ENCODE peak calls at places on chromosomes 4 and X, in four cellular contexts. One of them, this sample, is unnamed.

GRCh38 chr4:185456131-185456530 is 15.4 kb downstream of the CCDC110 start:
- DNase-seq in spleen: no peak
- DNase-seq in WTC11: no peak
- DNase-seq in nephron progenitor cell: no peak
- DNase-seq in this sample: no peak

GRCh38 chr4:182628000-182628399 is 289.2 kb downstream of the DCTD start:
- DNase-seq in spleen: no peak
- DNase-seq in WTC11: no peak
- DNase-seq in nephron progenitor cell: no peak
- DNase-seq in this sample: no peak

GRCh38 chrX:41148553-41148952 is 63.3 kb downstream of the USP9X start:
- DNase-seq in spleen: no peak
- DNase-seq in WTC11: no peak
- DNase-seq in nephron progenitor cell: no peak
- DNase-seq in this sample: no peak

GRCh38 chr4:87498446-87498900 is 30.7 kb downstream of the SPARCL1 start:
- DNase-seq in spleen: no peak
- DNase-seq in WTC11: no peak
- DNase-seq in nephron progenitor cell: no peak
- DNase-seq in this sample: no peak

GRCh38 chrX:51742586-51742985 is 656 bp upstream of the GSPT2 start:
- DNase-seq in spleen: no peak
- DNase-seq in WTC11: peak
- DNase-seq in nephron progenitor cell: no peak
- DNase-seq in this sample: no peak

GRCh38 chr4:80107374-80107773 is 34.3 kb upstream of the ANTXR2 start:
- DNase-seq in spleen: no peak
- DNase-seq in WTC11: no peak
- DNase-seq in nephron progenitor cell: no peak
- DNase-seq in this sample: no peak

GRCh38 chr4:76683154-76683553 is 214.8 kb downstream of the SOWAHB start:
- DNase-seq in spleen: no peak
- DNase-seq in WTC11: no peak
- DNase-seq in nephron progenitor cell: no peak
- DNase-seq in this sample: no peak

GRCh38 chr4:85029453-85029852 is 63.0 kb upstream of the WDFY3 start:
- DNase-seq in spleen: no peak
- DNase-seq in WTC11: no peak
- DNase-seq in nephron progenitor cell: no peak
- DNase-seq in this sample: no peak

GRCh38 chr4:150206981-150207380 is 128.7 kb downstream of the DCLK2 start:
- DNase-seq in spleen: no peak
- DNase-seq in WTC11: no peak
- DNase-seq in nephron progenitor cell: no peak
- DNase-seq in this sample: no peak

GRCh38 chr4:10403633-10404445 is 53.4 kb downstream of the ZNF518B start:
- DNase-seq in spleen: no peak
- DNase-seq in WTC11: no peak
- DNase-seq in nephron progenitor cell: no peak
- DNase-seq in this sample: no peak

GRCh38 chr4:119526786-119527550 is 101.6 kb downstream of the PDE5A start:
- DNase-seq in spleen: no peak
- DNase-seq in WTC11: no peak
- DNase-seq in nephron progenitor cell: no peak
- DNase-seq in this sample: no peak

GRCh38 chr4:123304151-123305021 is 92.2 kb upstream of the SPRY1 start:
- DNase-seq in spleen: no peak
- DNase-seq in WTC11: peak
- DNase-seq in nephron progenitor cell: peak
- DNase-seq in this sample: no peak

GRCh38 chrX:30153881-30154260 is 61.5 kb upstream of the MAGEB2 start:
- DNase-seq in spleen: no peak
- DNase-seq in WTC11: no peak
- DNase-seq in nephron progenitor cell: no peak
- DNase-seq in this sample: no peak

GRCh38 chr4:94758700-94759399 is 1.1 kb downstream of the BMPR1B start:
- DNase-seq in spleen: no peak
- DNase-seq in WTC11: peak
- DNase-seq in nephron progenitor cell: peak
- DNase-seq in this sample: no peak

GRCh38 chr4:154464654-154465053 is 26.9 kb downstream of the DCHS2 start:
- DNase-seq in spleen: no peak
- DNase-seq in WTC11: no peak
- DNase-seq in nephron progenitor cell: no peak
- DNase-seq in this sample: no peak

GRCh38 chr4:183718876-183719275 is 59.8 kb downstream of the TRAPPC11 start:
- DNase-seq in spleen: no peak
- DNase-seq in WTC11: no peak
- DNase-seq in nephron progenitor cell: no peak
- DNase-seq in this sample: no peak

GRCh38 chrX:3501833-3502535 is 155.5 kb upstream of the MXRA5 start:
- DNase-seq in spleen: no peak
- DNase-seq in WTC11: no peak
- DNase-seq in nephron progenitor cell: peak
- DNase-seq in this sample: no peak

GRCh38 chr4:37837446-37837845 is 11.0 kb downstream of the PGM2 start:
- DNase-seq in spleen: no peak
- DNase-seq in WTC11: no peak
- DNase-seq in nephron progenitor cell: no peak
- DNase-seq in this sample: no peak

GRCh38 chr4:51894246-51894645 is 51.3 kb downstream of the DCUN1D4 start:
- DNase-seq in spleen: no peak
- DNase-seq in WTC11: no peak
- DNase-seq in nephron progenitor cell: no peak
- DNase-seq in this sample: no peak

GRCh38 chr4:69984030-69984443 is 11.7 kb upstream of the STATH start:
- DNase-seq in spleen: no peak
- DNase-seq in WTC11: no peak
- DNase-seq in nephron progenitor cell: no peak
- DNase-seq in this sample: no peak

GRCh38 chrX:112628288-112628687 is 51.5 kb downstream of the LHFPL1 start:
- DNase-seq in spleen: no peak
- DNase-seq in WTC11: no peak
- DNase-seq in nephron progenitor cell: no peak
- DNase-seq in this sample: no peak

GRCh38 chr4:119041951-119042560 is 93.6 kb upstream of the MYOZ2 start:
- DNase-seq in spleen: no peak
- DNase-seq in WTC11: peak
- DNase-seq in nephron progenitor cell: peak
- DNase-seq in this sample: no peak

GRCh38 chr4:7042697-7043464 is at the start of gene TADA2B:
- DNase-seq in spleen: peak
- DNase-seq in WTC11: peak
- DNase-seq in nephron progenitor cell: peak
- DNase-seq in this sample: peak
- TF ChIP-seq CTCF in spleen: peak
- TF ChIP-seq CTCF in WTC11: no peak
- TF ChIP-seq CTCF in nephron progenitor cell: no peak
- TF ChIP-seq CTCF in this sample: peak

GRCh38 chr4:39446842-39447573 is 11.7 kb downstream of the RPL9 start:
- DNase-seq in spleen: peak
- DNase-seq in WTC11: peak
- DNase-seq in nephron progenitor cell: no peak
- DNase-seq in this sample: no peak
- TF ChIP-seq CTCF in spleen: peak
- TF ChIP-seq CTCF in WTC11: no peak
- TF ChIP-seq CTCF in nephron progenitor cell: no peak
- TF ChIP-seq CTCF in this sample: no peak

DNA sequence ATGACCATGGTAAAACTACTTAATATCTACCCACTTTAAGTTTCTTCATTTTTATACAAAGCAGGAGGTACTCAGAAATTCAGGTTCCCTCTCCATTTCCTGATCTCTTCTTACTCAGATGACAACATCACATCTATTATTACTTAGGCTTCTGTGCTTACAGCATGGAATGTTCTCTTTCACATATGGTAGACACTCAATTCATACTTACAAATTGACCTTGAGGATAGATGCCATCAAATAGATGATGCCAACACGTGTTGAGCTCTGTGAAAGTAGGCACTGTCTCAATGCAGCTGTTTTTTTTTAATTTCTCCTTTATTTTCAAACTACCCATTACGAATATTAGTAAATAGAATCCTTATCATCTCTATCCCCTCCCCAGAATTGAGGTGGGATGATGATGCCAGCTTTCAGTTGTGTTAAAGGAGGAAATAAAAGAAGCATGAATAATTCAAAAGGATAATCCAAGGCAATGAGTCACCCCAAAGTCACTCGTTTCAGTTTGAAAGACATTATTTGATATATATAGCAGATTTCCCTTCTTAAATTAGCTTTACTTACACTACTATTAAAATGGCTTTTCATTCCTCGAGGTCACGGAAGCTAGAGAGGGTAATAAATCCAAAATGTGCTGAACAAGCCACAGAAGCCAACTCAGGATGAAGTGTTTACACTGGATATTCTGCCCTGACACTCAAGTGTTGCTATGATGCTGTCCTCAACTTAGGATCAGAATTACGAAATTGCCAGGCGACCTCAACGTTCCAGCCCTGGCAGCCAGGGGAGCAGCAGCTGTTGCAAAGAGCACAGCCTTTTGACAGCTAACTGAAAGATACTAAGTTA is 124.2 kb upstream of the EOLA2 start:
- DNase-seq in spleen: no peak
- DNase-seq in WTC11: no peak
- DNase-seq in nephron progenitor cell: no peak
- DNase-seq in this sample: no peak
- TF ChIP-seq CTCF in spleen: no peak
- TF ChIP-seq CTCF in WTC11: no peak
- TF ChIP-seq CTCF in nephron progenitor cell: no peak
- TF ChIP-seq CTCF in this sample: no peak

DNA sequence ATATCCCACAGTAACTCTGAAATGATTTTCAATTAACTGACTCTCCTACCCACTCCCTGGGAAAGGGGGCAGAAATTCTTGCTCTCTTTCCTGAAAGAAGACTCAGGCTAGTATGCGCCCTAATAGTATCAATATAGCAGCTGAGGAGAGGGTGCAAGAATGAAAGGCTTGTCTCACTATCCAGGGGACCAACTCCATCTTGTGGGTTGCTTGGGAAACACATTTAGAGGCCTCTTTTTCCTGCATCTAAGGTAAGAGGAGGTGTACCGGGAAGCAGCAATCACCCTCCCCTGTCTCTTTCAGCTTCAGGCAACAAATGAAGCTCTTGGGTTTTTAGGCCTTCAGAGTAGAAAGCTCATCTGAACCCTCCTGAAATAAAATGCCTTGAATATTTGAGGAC is 11.3 kb downstream of the TMEM255A start:
- DNase-seq in spleen: no peak
- DNase-seq in WTC11: no peak
- DNase-seq in nephron progenitor cell: no peak
- DNase-seq in this sample: no peak
- TF ChIP-seq CTCF in spleen: no peak
- TF ChIP-seq CTCF in WTC11: no peak
- TF ChIP-seq CTCF in nephron progenitor cell: no peak
- TF ChIP-seq CTCF in this sample: peak